ENCODE peak calls at places on chromosomes 3 and 15, in four cellular contexts. P is AG08396, I is kidney tubule cell, N is glutamatergic neuron. W is an unnamed sample.

GRCh38 chr3:70281663-70282062 is 30.8 kb downstream of the MDFIC2 start:
- DNase-seq in P (peak), I (peak), N (no peak), W (no peak)

GRCh38 chr3:140093742-140094141 is 158.8 kb downstream of the CLSTN2 start:
- DNase-seq in P (no peak), I (peak), N (no peak), W (peak)

GRCh38 chr15:80991446-80991845 is 1.8 kb upstream of the MESD start:
- DNase-seq in P (peak), I (no peak), N (no peak), W (peak)

GRCh38 chr3:139870000-139870675 is 64.8 kb upstream of the CLSTN2 start:
- DNase-seq in P (no peak), I (peak), N (no peak), W (no peak)

GRCh38 chr3:32110233-32110760 is 3.9 kb downstream of the GPD1L start:
- DNase-seq in P (no peak), I (no peak), N (no peak), W (no peak)

GRCh38 chr3:127628788-127629456 is at the start of gene PODXL2:
- DNase-seq in P (peak), I (peak), N (peak), W (peak)

GRCh38 chr15:42994546-42994945 is 74.0 kb upstream of the TTBK2 start:
- DNase-seq in P (peak), I (peak), N (no peak), W (no peak)

GRCh38 chr15:101478701-101479341 is 10.7 kb downstream of the PCSK6 start:
- DNase-seq in P (no peak), I (no peak), N (no peak), W (no peak)

GRCh38 chr15:64237677-64238076 is 74.9 kb upstream of the PPIB start:
- DNase-seq in P (no peak), I (no peak), N (no peak), W (no peak)

GRCh38 chr3:111739241-111739952 is 119.7 kb upstream of the PHLDB2 start:
- DNase-seq in P (peak), I (peak), N (no peak), W (no peak)

GRCh38 chr15:78088773-78089080 is 3.6 kb upstream of the SH2D7 start:
- DNase-seq in P (no peak), I (no peak), N (no peak), W (no peak)

GRCh38 chr3:122948398-122948797 is 79.2 kb downstream of the SEMA5B start:
- DNase-seq in P (no peak), I (no peak), N (no peak), W (no peak)

GRCh38 chr3:28485164-28485563 is 136.5 kb upstream of the AZI2 start:
- DNase-seq in P (no peak), I (no peak), N (no peak), W (no peak)

GRCh38 chr3:108051005-108051404 is 39.8 kb downstream of the CD47 start:
- DNase-seq in P (no peak), I (peak), N (no peak), W (no peak)

GRCh38 chr3:71551286-71551919 is 32.1 kb downstream of the FOXP1 start:
- DNase-seq in P (no peak), I (peak), N (no peak), W (no peak)